ENCODE peak calls at places on chromosomes 4 and X, in seven cellular contexts. G is transverse colon; N is pancreas; M is CD4-positive, alpha-beta memory T cell; X is endodermal cell; F is mammary epithelial cell; S is colonic mucosa. O is an unnamed sample.

GRCh38 chrX:48683411-48683982 is at the start of gene WAS:
- DNase-seq in N (no peak), G (peak; percentile 15), S (no peak), X (no peak), M (peak; percentile 58), F (no peak), O (no peak)

GRCh38 chr4:141074098-141074878 is 59.0 kb downstream of the RNF150 start:
- DNase-seq in G (no peak), M (no peak), F (no peak), N (no peak), S (no peak), X (no peak), O (no peak)

GRCh38 chr4:6226506-6226905 is 26.2 kb upstream of the JAKMIP1 start:
- DNase-seq in N (no peak), X (peak; percentile 20), S (no peak), M (no peak), G (no peak), F (no peak), O (no peak)

GRCh38 chr4:30828290-30828926 is 108.2 kb downstream of the PCDH7 start:
- DNase-seq in F (peak; percentile 67), X (no peak), M (no peak), N (no peak), S (no peak), G (no peak), O (no peak)

GRCh38 chr4:83905952-83906351 is 370.0 kb downstream of the GPAT3 start:
- DNase-seq in F (no peak), M (no peak), X (peak; percentile 76), N (no peak), S (no peak), G (no peak), O (no peak)

GRCh38 chr4:53854991-53855885 is 209.2 kb downstream of the CHIC2 start:
- DNase-seq in N (no peak), S (no peak), X (no peak), G (no peak), M (no peak), F (peak; percentile 37), O (no peak)

GRCh38 chr4:6367313-6367945 is 97.8 kb downstream of the WFS1 start:
- DNase-seq in G (no peak), F (no peak), X (peak; percentile 93), N (peak; percentile 2), S (no peak), M (no peak), O (no peak)

GRCh38 chrX:146224442-146224841 is 406.8 kb downstream of the SLITRK2 start:
- DNase-seq in G (no peak), S (no peak), M (no peak), F (no peak), X (peak; percentile 32), N (no peak), O (no peak)

DNA sequence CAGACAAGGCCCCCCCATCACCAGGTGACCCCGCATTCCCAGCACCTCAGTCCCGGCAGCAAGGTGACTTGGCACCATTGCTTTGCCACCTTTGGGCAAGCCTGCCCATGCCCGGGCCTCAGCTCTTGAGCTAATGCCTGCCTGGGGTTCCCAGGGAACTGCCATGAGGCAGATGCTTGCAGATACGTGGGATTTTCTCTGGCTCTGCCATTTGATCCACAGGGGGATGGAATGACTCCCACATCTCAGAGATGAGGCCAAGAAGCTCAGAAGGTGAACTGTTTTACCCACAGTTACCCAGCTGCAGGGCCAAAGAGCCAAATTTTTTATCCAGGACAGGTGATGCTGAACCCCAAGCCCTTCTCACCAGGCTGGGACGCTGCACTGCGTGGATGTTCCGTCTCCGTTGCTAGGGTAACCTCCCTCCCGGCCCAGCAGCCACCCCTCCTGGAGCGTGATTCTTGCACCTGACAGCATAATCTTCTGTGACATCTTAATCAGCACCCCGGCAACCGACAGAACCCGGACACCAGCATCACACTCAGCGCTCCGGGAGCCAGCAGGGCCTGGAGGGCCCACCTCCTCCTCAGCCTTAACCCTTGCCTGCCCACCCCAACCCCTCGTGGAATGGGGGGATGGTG is 15.7 kb upstream of the MSX1 start:
- DNase-seq in M (no peak), S (no peak), N (no peak), X (no peak), F (no peak), G (no peak), O (no peak)
- H3K27ac ChIP-seq in M (no peak overlapping the region), S (no peak overlapping the region), N (no peak overlapping the region), X (no peak overlapping the region), F (no peak overlapping the region), G (no peak overlapping the region), O (no peak overlapping the region)

GRCh38 chrX:40943093-40943641 is 142.1 kb upstream of the USP9X start:
- DNase-seq in N (no peak), S (no peak), G (no peak), F (no peak), M (no peak), X (no peak), O (no peak)

GRCh38 chrX:40950546-40950945 is 134.7 kb upstream of the USP9X start:
- DNase-seq in F (no peak), X (peak; percentile 78), M (no peak), S (no peak), N (no peak), G (no peak), O (no peak)

GRCh38 chrX:40947276-40947675 is 138.0 kb upstream of the USP9X start:
- DNase-seq in G (no peak), X (no peak), S (no peak), F (no peak), M (no peak), N (no peak), O (no peak)

GRCh38 chrX:40949071-40949470 is 136.2 kb upstream of the USP9X start:
- DNase-seq in X (no peak), S (no peak), G (no peak), F (no peak), M (no peak), N (no peak), O (no peak)

GRCh38 chrX:40945366-40945713 is 139.9 kb upstream of the USP9X start:
- DNase-seq in S (peak; percentile 46), F (peak; percentile 63), N (no peak), X (no peak), G (peak; percentile 26), M (no peak), O (no peak)
- H3K27ac ChIP-seq in S (peak overlapping the region; percentile 37), F (no peak overlapping the region), N (no peak overlapping the region), X (no peak overlapping the region), G (peak overlapping the region; percentile 47), M (no peak overlapping the region), O (no peak overlapping the region)

DNA sequence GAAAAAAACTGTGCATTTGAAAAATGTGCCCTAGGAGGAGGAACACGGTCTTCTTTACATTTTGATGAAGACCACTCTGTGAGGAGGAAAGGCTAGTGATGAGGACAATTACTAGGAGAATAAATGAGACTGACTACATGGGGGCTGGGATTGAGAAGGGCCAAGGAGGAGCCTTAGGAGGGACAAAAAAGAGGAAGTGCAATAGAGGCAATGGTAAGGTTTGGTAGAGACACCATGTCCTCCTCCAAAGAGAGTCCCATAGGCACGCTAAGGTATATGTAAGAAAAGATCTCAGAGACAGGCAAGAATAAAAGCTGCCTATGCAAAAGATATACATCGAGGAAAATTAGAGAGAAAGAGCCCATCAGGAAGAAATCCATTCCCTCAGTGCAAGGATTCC is 336.5 kb upstream of the SFRP2 start:
- DNase-seq in F (no peak), M (no peak), X (no peak), N (no peak), S (no peak), G (no peak), O (no peak)
- H3K27ac ChIP-seq in F (peak overlapping the region; percentile 51), M (no peak overlapping the region), X (no peak overlapping the region), N (no peak overlapping the region), S (no peak overlapping the region), G (no peak overlapping the region), O (no peak overlapping the region)

GRCh38 chr4:38320349-38320707 is 343.7 kb upstream of the KLF3 start:
- DNase-seq in M (no peak), S (no peak), X (no peak), N (no peak), G (no peak), F (no peak), O (no peak)

GRCh38 chr4:38318737-38319455 is 345.1 kb upstream of the KLF3 start:
- DNase-seq in F (peak; percentile 96), M (peak; percentile 57), X (peak; percentile 96), S (peak; percentile 92), N (peak; percentile 90), G (peak; percentile 93), O (peak; percentile 74)

GRCh38 chr4:38317238-38317637 is 346.8 kb upstream of the KLF3 start:
- DNase-seq in G (no peak), S (no peak), X (no peak), N (no peak), F (no peak), M (no peak), O (no peak)

GRCh38 chr4:38320833-38321232 is 343.2 kb upstream of the KLF3 start:
- DNase-seq in M (no peak), S (no peak), G (no peak), F (no peak), N (no peak), X (no peak), O (no peak)

DNA sequence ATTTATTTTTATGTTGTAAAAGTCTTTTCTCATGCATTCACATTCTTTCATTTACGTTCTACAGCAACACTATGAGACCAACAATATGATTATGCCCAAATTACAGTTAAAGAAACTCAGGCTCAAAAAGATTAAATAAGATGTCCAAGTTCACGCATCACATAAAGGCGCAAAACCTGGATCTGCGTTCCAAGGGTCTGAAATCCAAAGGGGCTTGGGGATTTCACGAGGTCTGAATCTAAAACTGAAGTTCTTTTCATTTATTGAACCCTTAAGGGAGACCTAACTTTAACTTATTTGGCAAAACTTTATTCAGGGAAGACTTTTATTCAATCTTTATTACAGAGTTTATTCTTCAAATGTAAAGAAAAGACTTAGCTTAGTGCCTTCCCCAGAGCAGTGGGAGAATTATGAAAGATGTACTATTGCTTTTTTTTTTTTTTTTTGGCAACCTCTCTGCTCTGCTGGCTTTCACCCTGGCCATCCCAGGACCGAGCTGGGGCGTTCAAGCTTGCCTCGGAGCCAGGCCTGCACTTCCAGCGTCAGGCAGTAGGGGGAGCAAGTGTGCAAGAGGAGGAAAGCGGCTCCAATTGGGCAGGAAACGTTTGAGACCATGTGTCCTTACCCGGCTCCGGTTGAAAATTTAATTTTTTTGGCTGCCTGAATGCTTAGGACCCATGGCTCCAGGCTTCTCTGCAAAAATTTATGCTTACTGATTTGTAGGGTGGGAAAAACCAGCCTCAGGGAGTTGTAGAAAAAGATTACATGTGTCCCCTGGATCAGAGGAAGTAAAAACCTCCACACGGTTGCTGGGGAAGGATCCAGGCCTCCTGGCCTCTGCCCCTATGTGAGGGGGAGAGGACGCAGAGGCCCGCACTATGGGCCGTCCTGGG is 344.3 kb upstream of the KLF3 start:
- DNase-seq in F (peak; percentile 84), M (peak; percentile 77), S (peak; percentile 99), X (peak; percentile 99), G (peak; percentile 98), N (peak; percentile 96), O (peak; percentile 59)
- H3K27ac ChIP-seq in F (peak overlapping the region; percentile 79), M (peak overlapping the region; percentile 65), S (peak overlapping the region; percentile 92), X (no peak overlapping the region), G (peak overlapping the region; percentile 90), N (peak overlapping the region; percentile 35), O (peak overlapping the region; percentile 85)

DNA sequence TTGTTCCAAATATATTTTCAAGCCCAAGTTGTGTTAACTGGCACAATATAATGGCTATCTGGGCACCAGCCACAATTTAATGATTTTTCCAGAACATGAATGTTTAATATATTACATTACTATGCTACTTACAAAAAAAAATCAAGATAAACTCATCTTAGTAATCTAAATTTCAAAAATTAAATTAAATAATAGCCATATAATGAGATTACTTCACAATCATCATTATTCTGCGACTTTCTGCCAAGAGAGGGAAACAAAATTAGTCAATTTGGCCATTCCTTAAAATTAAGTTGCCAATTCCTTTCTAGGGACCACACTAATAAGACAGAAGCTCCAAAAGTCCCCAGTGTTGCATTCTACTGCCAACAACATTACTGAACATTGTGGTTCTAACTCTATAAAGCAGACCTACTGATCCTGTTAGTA is 7.5 kb downstream of the NEK1 start:
- DNase-seq in M (no peak), S (no peak), F (no peak), X (no peak), G (no peak), N (no peak), O (no peak)
- H3K27ac ChIP-seq in M (no peak overlapping the region), S (no peak overlapping the region), F (peak overlapping the region; percentile 47), X (no peak overlapping the region), G (no peak overlapping the region), N (no peak overlapping the region), O (no peak overlapping the region)

O was measured in substantia nigra.